ENCODE peak calls at places on chromosomes 16 and 17, in nine cellular contexts. I is skeletal muscle cell; J is iPS DF 6.9; N is NCI-H446; G is CD4-positive, alpha-beta T cell; Z is activated CD4-positive, alpha-beta T cell treated with anti-CD3 and anti-CD28 coated beads, Interleukin-2, amount 50 U/mL, for 1 hour; M is T-helper 2 cell; W is NCI-H748 treated with DMSO at 0.1 percent for 48 hours; E is T-cell. U is an unnamed sample.

GRCh38 chr17:2776589-2777241 is 19.5 kb upstream of the RAP1GAP2 start:
- DNase-seq in I (no peak), J (no peak), N (no peak), G (no peak), Z (no peak), M (no peak), W (peak), E (no peak), U (no peak)

GRCh38 chr17:10681866-10682446 is 15.4 kb downstream of the SCO1 start:
- DNase-seq in I (no peak), J (no peak), N (no peak), G (no peak), Z (no peak), M (no peak), W (no peak), E (no peak), U (no peak)

GRCh38 chr17:39152134-39152884 is 872 bp upstream of the PLXDC1 start:
- DNase-seq in I (no peak), J (no peak), N (no peak), G (no peak), Z (peak), M (no peak), W (peak), E (no peak), U (no peak)

GRCh38 chr17:38339891-38340290 is 3.9 kb downstream of the GPR179 start:
- DNase-seq in I (no peak), J (no peak), N (no peak), G (no peak), Z (no peak), M (no peak), W (no peak), E (no peak), U (no peak)

GRCh38 chr17:18257268-18257681 is 1.3 kb downstream of the FLII start:
- DNase-seq in I (no peak), J (no peak), N (no peak), G (no peak), Z (no peak), M (no peak), W (no peak), E (no peak), U (no peak)

GRCh38 chr17:45628019-45628418 is 137.5 kb upstream of the PLEKHM1 start:
- DNase-seq in I (no peak), J (no peak), N (no peak), G (no peak), Z (no peak), M (no peak), W (no peak), E (no peak), U (no peak)

GRCh38 chr17:80319262-80319998 is 58.8 kb downstream of the RNF213 start:
- DNase-seq in I (no peak), J (no peak), N (no peak), G (no peak), Z (no peak), M (no peak), W (no peak), E (no peak), U (no peak)

GRCh38 chr16:7268182-7268581 is 64.5 kb upstream of the RBFOX1 start:
- DNase-seq in I (no peak), J (peak), N (peak), G (no peak), Z (no peak), M (no peak), W (no peak), E (no peak), U (no peak)

GRCh38 chr17:44919885-44920564 is 4.7 kb upstream of the GFAP start:
- DNase-seq in I (peak), J (no peak), N (peak), G (peak), Z (peak), M (no peak), W (peak), E (peak), U (peak)

GRCh38 chr16:76777721-76778120 is 413.3 kb upstream of the MON1B start:
- DNase-seq in I (no peak), J (no peak), N (no peak), G (no peak), Z (no peak), M (no peak), W (no peak), E (no peak), U (no peak)

GRCh38 chr17:50697663-50698272 is 9.9 kb downstream of the ANKRD40 start:
- DNase-seq in I (no peak), J (no peak), N (no peak), G (no peak), Z (no peak), M (no peak), W (no peak), E (no peak), U (no peak)

GRCh38 chr17:14299261-14300093 is 1.4 kb upstream of the HS3ST3B1 start:
- DNase-seq in I (no peak), J (no peak), N (no peak), G (peak), Z (peak), M (no peak), W (no peak), E (no peak), U (peak)

GRCh38 chr16:76157629-76158028 is 119.6 kb upstream of the CNTNAP4 start:
- DNase-seq in I (no peak), J (no peak), N (no peak), G (no peak), Z (no peak), M (no peak), W (no peak), E (no peak), U (no peak)

GRCh38 chr17:48539177-48539576 is 5.7 kb downstream of the HOXB2 start:
- DNase-seq in I (peak), J (no peak), N (no peak), G (no peak), Z (no peak), M (no peak), W (no peak), E (no peak), U (no peak)

GRCh38 chr16:3142770-3143169 is 7.9 kb downstream of the ZNF213 start:
- DNase-seq in I (no peak), J (no peak), N (no peak), G (no peak), Z (no peak), M (no peak), W (no peak), E (no peak), U (no peak)

GRCh38 chr16:80974649-80975376 is 31.9 kb downstream of the CMC2 start:
- DNase-seq in I (no peak), J (no peak), N (peak), G (no peak), Z (no peak), M (no peak), W (no peak), E (no peak), U (no peak)

GRCh38 chr17:954431-955164 is 25.0 kb downstream of the NXN start:
- DNase-seq in I (peak), J (no peak), N (no peak), G (no peak), Z (no peak), M (no peak), W (no peak), E (no peak), U (peak)

GRCh38 chr16:65950211-65950610 is 416.3 kb upstream of the CDH5 start:
- DNase-seq in I (no peak), J (no peak), N (no peak), G (no peak), Z (no peak), M (no peak), W (no peak), E (no peak), U (no peak)

GRCh38 chr17:44518032-44518431 is 14.8 kb upstream of the GPATCH8 start:
- DNase-seq in I (no peak), J (no peak), N (no peak), G (no peak), Z (no peak), M (no peak), W (no peak), E (no peak), U (no peak)

GRCh38 chr17:13346996-13347762 is 254.6 kb downstream of the HS3ST3A1 start:
- DNase-seq in I (peak), J (no peak), N (no peak), G (no peak), Z (no peak), M (no peak), W (no peak), E (no peak), U (peak)

GRCh38 chr17:37373530-37374159 is 2.1 kb upstream of the C17orf78 start:
- DNase-seq in I (peak), J (peak), N (peak), G (peak), Z (peak), M (no peak), W (peak), E (peak), U (peak)

GRCh38 chr16:30063893-30064745 is 1.4 kb upstream of the ALDOA start:
- DNase-seq in I (no peak), J (no peak), N (peak), G (peak), Z (peak), M (no peak), W (no peak), E (peak), U (peak)

GRCh38 chr17:69501591-69502468 is 87.3 kb downstream of the MAP2K6 start:
- DNase-seq in I (no peak), J (no peak), N (peak), G (no peak), Z (no peak), M (no peak), W (peak), E (no peak), U (no peak)

GRCh38 chr17:41624208-41625101 is at the start of gene KRT17:
- DNase-seq in I (no peak), J (no peak), N (no peak), G (no peak), Z (no peak), M (no peak), W (no peak), E (no peak), U (no peak)

GRCh38 chr17:28447396-28447760 is 26.1 kb upstream of the SLC13A2 start:
- DNase-seq in I (no peak), J (no peak), N (no peak), G (no peak), Z (no peak), M (no peak), W (no peak), E (no peak), U (no peak)

GRCh38 chr16:26240807-26241206 is 549.0 kb downstream of the HS3ST4 start:
- DNase-seq in I (no peak), J (no peak), N (no peak), G (no peak), Z (no peak), M (no peak), W (no peak), E (no peak), U (no peak)

GRCh38 chr17:32593003-32593402 is 106.2 kb downstream of the CDK5R1 start:
- DNase-seq in I (no peak), J (no peak), N (no peak), G (no peak), Z (no peak), M (no peak), W (no peak), E (no peak), U (no peak)

GRCh38 chr17:79630821-79631639 is 20.2 kb upstream of the RBFOX3 start:
- DNase-seq in I (no peak), J (no peak), N (no peak), G (no peak), Z (no peak), M (no peak), W (no peak), E (no peak), U (no peak)

GRCh38 chr17:42266918-42267766 is 9.0 kb downstream of the STAT5B start:
- DNase-seq in I (peak), J (no peak), N (no peak), G (no peak), Z (peak), M (no peak), W (no peak), E (peak), U (peak)

GRCh38 chr16:57318240-57318970 is 33.9 kb upstream of the PLLP start:
- DNase-seq in I (no peak), J (no peak), N (no peak), G (no peak), Z (no peak), M (no peak), W (no peak), E (no peak), U (no peak)

GRCh38 chr17:59154721-59155438 is at the start of gene SKA2:
- DNase-seq in I (no peak), J (peak), N (peak), G (peak), Z (peak), M (peak), W (peak), E (peak), U (no peak)

GRCh38 chr16:4558026-4558425 is 1.9 kb downstream of the C16orf96 start:
- DNase-seq in I (no peak), J (no peak), N (no peak), G (no peak), Z (no peak), M (no peak), W (no peak), E (no peak), U (no peak)

GRCh38 chr17:12313786-12314185 is 293.1 kb downstream of the MAP2K4 start:
- DNase-seq in I (no peak), J (no peak), N (no peak), G (no peak), Z (no peak), M (no peak), W (no peak), E (no peak), U (no peak)

GRCh38 chr17:1714488-1714979 is 4.4 kb upstream of the TLCD2 start:
- DNase-seq in I (peak), J (peak), N (peak), G (no peak), Z (no peak), M (no peak), W (peak), E (no peak), U (peak)

GRCh38 chr17:63961355-63962207 is 11.1 kb downstream of the SCN4A start:
- DNase-seq in I (no peak), J (peak), N (no peak), G (no peak), Z (peak), M (no peak), W (no peak), E (peak), U (peak)

GRCh38 chr17:17985555-17985954 is 12.9 kb downstream of the DRC3 start:
- DNase-seq in I (no peak), J (no peak), N (no peak), G (no peak), Z (no peak), M (no peak), W (no peak), E (no peak), U (no peak)

GRCh38 chr17:39461113-39461910 is at the start of gene CDK12:
- DNase-seq in I (peak), J (peak), N (peak), G (peak), Z (peak), M (peak), W (peak), E (peak), U (peak)